ENCODE peak calls at places on chromosomes 12 and 14, in seven cellular contexts. G is dorsolateral prefrontal cortex, D is fibroblast of pulmonary artery, F is coronary artery, B is cardiac fibroblast, J is fibroblast of mammary gland, L is Panc1. Q is an unnamed sample.

GRCh38 chr14:29548948-29549370 is 378.7 kb downstream of the PRKD1 start:
- DNase-seq in G (no peak), D (peak; percentile 84), F (no peak), B (peak; percentile 88), J (peak; percentile 81), L (peak; percentile 24), Q (peak; percentile 48)

GRCh38 chr12:74892057-74892633 is 317.5 kb downstream of the KCNC2 start:
- DNase-seq in G (no peak), D (no peak), F (no peak), B (no peak), J (no peak), L (no peak), Q (no peak)

GRCh38 chr14:61288720-61289119 is 7.6 kb upstream of the TMEM30B start:
- DNase-seq in G (no peak), D (no peak), F (no peak), B (no peak), J (no peak), L (no peak), Q (no peak)

GRCh38 chr14:96393292-96393691 is 1.4 kb downstream of the AK7 start:
- DNase-seq in G (no peak), D (no peak), F (peak; percentile 14), B (no peak), J (no peak), L (no peak), Q (no peak)

GRCh38 chr14:20415723-20416622 is 2.7 kb upstream of the TEP1 start:
- DNase-seq in G (no peak), D (peak; percentile 75), F (no peak), B (peak; percentile 70), J (peak; percentile 65), L (no peak), Q (no peak)

GRCh38 chr14:101043891-101044290 is 140.4 kb upstream of the RTL1 start:
- DNase-seq in G (no peak), D (no peak), F (no peak), B (no peak), J (no peak), L (no peak), Q (no peak)

GRCh38 chr12:105157598-105157997 is 50.1 kb downstream of the WASHC4 start:
- DNase-seq in G (no peak), D (no peak), F (no peak), B (no peak), J (no peak), L (no peak), Q (no peak)

GRCh38 chr12:96196781-96197180 is 2.6 kb downstream of the ELK3 start:
- DNase-seq in G (no peak), D (no peak), F (peak; percentile 43), B (peak; percentile 78), J (peak; percentile 90), L (no peak), Q (peak; percentile 78)

GRCh38 chr14:104146651-104147345 is 8.4 kb downstream of the KIF26A start:
- DNase-seq in G (peak; percentile 19), D (no peak), F (no peak), B (no peak), J (no peak), L (no peak), Q (no peak)

GRCh38 chr12:79451988-79452387 is 238.8 kb downstream of the PAWR start:
- DNase-seq in G (no peak), D (peak; percentile 90), F (peak; percentile 84), B (peak; percentile 95), J (peak; percentile 97), L (peak; percentile 80), Q (peak; percentile 95)

GRCh38 chr12:76552343-76552938 is 7.1 kb downstream of the OSBPL8 start:
- DNase-seq in G (no peak), D (peak; percentile 31), F (no peak), B (peak; percentile 43), J (peak; percentile 44), L (no peak), Q (no peak)

GRCh38 chr12:76554411-76555225 is 5.0 kb downstream of the OSBPL8 start:
- DNase-seq in G (no peak), D (no peak), F (no peak), B (no peak), J (no peak), L (no peak), Q (no peak)

GRCh38 chr12:76549131-76549530 is 10.4 kb downstream of the OSBPL8 start:
- DNase-seq in G (no peak), D (no peak), F (no peak), B (peak; percentile 66), J (peak; percentile 72), L (no peak), Q (no peak)

GRCh38 chr12:76548222-76548837 is 11.2 kb downstream of the OSBPL8 start:
- DNase-seq in G (no peak), D (no peak), F (no peak), B (peak; percentile 20), J (no peak), L (no peak), Q (no peak)

DNA sequence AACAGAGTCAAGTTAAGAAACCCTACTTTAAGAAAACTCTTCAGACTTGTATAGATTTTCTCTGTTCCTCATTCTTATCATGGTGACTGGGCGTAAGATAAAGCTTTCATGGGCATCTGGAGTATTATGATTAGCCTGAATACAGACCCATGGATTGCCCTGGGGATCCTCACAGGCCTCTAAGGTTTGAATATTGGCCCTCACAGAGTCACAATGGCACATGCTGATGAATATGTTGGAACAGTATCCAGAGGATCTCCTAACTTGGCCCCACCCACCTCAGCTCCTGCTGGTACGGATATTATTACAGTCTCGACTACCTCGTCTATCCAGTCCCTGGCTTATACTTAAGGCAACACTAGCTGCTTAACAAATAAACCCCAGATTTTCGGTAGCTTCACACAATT is 8.1 kb downstream of the OSBPL8 start:
- DNase-seq in G (no peak), D (no peak), F (no peak), B (no peak), J (peak; percentile 3), L (no peak), Q (no peak)
- TF ChIP-seq CTCF in G (no peak), D (no peak), F (no peak), B (no peak), J (no peak), L (no peak), Q (no peak)

DNA sequence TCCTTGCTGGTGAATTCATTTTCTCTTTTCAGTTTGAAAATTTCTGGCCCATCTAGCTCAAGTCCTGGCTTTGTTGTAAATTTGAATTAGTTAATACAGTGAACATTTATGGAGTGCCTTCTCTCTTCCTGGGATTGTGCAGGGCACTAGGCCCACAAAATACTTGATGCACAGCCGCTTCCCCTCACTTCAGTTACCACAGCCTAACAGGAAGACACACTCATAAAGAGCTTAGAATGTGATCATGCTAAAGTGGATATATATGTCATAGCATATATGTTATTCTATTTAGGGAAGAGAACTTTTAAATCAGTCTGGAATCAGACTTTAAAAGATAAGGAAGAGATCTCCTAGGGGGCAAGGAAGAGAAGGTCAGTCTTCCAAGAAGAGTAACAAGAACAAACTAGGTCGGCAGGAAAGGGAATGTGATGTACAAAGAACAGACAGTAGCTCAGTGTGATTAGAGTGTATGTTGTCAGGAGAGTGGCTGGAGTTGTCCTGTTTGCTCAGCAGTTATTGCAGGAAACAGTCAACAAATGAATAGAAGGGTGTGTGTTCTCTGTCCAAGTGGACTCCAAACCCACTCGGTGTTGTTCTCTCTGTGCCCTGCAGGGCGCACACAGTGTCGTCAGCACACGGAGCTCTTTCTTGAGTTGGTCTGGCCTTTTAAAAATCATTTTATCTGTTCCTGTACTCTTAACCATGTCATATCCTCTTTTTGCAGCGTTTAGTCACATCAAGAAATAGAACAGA is 74.4 kb downstream of the DAAM1 start:
- DNase-seq in G (no peak), D (no peak), F (no peak), B (no peak), J (no peak), L (no peak), Q (no peak)
- TF ChIP-seq CTCF in G (no peak), D (peak; percentile 13), F (no peak), B (peak; percentile 25), J (no peak), L (peak; percentile 21), Q (no peak)

GRCh38 chr12:71752887-71753286 is 1.8 kb upstream of the RAB21 start:
- DNase-seq in G (no peak), D (no peak), F (no peak), B (no peak), J (no peak), L (no peak), Q (no peak)

GRCh38 chr12:71759941-71760340 is 5.3 kb downstream of the RAB21 start:
- DNase-seq in G (no peak), D (no peak), F (no peak), B (no peak), J (no peak), L (no peak), Q (no peak)

GRCh38 chr12:71754461-71755145 is at the start of gene RAB21:
- DNase-seq in G (peak; percentile 99), D (peak; percentile 97), F (peak; percentile 99), B (peak; percentile 97), J (peak; percentile 95), L (no peak), Q (peak; percentile 96)

GRCh38 chr12:71756054-71756675 is 1.5 kb downstream of the RAB21 start:
- DNase-seq in G (no peak), D (no peak), F (no peak), B (peak; percentile 15), J (peak; percentile 12), L (no peak), Q (no peak)

DNA sequence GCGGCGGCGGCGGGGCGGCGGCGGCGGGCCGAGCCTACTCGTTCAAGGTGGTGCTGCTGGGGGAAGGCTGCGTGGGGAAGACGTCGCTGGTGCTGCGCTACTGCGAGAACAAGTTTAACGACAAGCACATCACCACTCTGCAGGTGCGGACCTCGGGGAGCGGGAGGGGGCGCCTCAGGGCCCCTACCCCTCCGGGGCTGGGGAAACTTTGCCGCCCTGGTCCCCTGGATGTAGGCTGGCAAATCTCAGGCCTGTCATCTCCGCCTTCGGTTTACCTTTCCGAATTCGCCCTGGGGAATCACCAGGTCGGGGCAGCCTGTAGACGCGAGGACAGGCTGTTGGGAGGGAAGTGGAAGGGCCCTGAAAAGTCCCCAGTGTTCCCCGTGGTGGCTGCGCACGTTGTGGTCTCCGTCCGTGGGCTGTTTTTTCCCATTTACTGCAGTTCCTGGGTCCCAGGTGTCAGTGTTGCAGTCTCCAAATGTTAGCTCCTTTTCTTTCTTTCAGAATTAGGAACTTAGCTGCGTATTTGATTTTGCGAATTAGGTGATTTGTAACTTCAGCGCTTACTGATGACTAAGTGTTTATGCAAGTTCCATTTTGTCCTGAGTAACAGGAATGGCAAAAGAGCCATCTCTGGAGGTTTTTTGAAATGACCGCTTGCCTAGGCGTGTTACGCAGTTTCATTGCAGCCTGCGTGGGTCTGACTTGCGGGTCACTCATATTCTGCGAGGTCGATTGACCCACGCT is 656 bp downstream of the RAB21 start:
- DNase-seq in G (no peak), D (peak; percentile 64), F (peak; percentile 82), B (peak; percentile 79), J (peak; percentile 84), L (no peak), Q (peak; percentile 67)
- TF ChIP-seq CTCF in G (no peak), D (no peak), F (no peak), B (no peak), J (no peak), L (no peak), Q (no peak)

DNA sequence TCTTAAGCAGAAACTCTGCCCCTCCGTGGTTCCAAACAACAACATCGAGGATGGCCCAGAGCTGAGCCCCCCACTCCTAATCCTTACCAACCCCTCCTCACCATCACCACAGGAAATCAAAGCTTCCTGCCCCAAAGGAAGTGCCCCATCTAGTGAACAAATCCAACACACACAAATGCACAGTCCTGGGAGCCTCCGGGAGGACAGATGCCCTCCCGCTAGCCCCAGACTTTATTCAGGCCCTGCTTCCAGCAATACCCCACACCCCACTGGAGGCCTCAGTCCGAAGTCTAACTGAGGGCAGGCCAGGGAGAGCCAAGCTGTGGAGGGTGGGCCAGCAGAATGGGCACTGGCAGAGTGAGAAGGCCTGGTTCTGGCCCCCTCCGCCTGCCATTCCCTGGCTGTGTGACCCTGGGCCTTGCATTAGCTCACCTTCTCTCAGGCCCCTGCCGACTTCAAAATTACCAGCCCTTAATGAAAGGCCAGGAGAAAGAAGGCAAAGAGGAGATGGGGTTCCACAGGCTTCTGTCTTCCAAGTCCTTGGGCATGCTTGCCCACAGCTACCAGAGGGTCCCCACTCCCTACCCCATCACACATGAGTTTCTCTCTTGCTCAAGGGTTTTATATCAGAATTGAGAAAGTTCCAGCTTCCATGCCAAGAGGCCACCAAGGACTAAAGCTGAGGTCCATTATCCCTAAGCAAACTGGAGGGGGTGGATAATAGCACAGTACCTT is 2.3 kb downstream of the HDAC7 start:
- DNase-seq in G (no peak), D (no peak), F (no peak), B (no peak), J (peak; percentile 46), L (no peak), Q (no peak)
- TF ChIP-seq CTCF in G (no peak), D (peak; percentile 42), F (no peak), B (peak; percentile 45), J (peak; percentile 46), L (peak; percentile 26), Q (peak; percentile 40)